ENCODE peak calls at places on chromosomes 16 and 17, in nine cellular contexts. T is lung, S is brain microvascular endothelial cell, Z is OCI-LY7, K is ascending aorta, W is MM.1S, E is H9, U is fibroblast of lung, G is cardiac fibroblast. C is an unnamed sample.
A peak's percentile ranks its signal among the peaks of the same experiment; 100 is the strongest.

GRCh38 chr17:67181825-67182224 is 63.2 kb downstream of the HELZ start:
- DNase-seq in T (no peak), S (no peak), Z (no peak), K (no peak), W (no peak), E (no peak), U (no peak), G (no peak), C (no peak)

GRCh38 chr16:49543315-49543946 is 169.8 kb downstream of the C16orf78 start:
- DNase-seq in T (no peak), S (no peak), Z (no peak), K (no peak), W (no peak), E (no peak), U (no peak), G (no peak), C (no peak)

GRCh38 chr17:6426356-6427101 is 8.4 kb downstream of the AIPL1 start:
- DNase-seq in T (no peak), S (no peak), Z (no peak), K (no peak), W (no peak), E (no peak), U (no peak), G (no peak), C (no peak)

GRCh38 chr17:61351745-61352407 is 47.8 kb upstream of the TBX2 start:
- DNase-seq in T (no peak), S (no peak), Z (no peak), K (no peak), W (no peak), E (no peak), U (no peak), G (no peak), C (no peak)

GRCh38 chr16:89909777-89910716 is 8.6 kb upstream of the MC1R start:
- DNase-seq in T (peak; percentile 75), S (peak; percentile 64), Z (peak; percentile 74), K (peak; percentile 79), W (no peak), E (peak; percentile 88), U (peak; percentile 76), G (peak; percentile 82), C (no peak)

GRCh38 chr17:66753126-66753920 is 81.6 kb upstream of the CACNG5 start:
- DNase-seq in T (no peak), S (no peak), Z (no peak), K (no peak), W (no peak), E (no peak), U (no peak), G (no peak), C (no peak)

GRCh38 chr17:79581306-79581932 is 29.4 kb downstream of the RBFOX3 start:
- DNase-seq in T (no peak), S (no peak), Z (no peak), K (no peak), W (no peak), E (no peak), U (no peak), G (no peak), C (no peak)

GRCh38 chr16:57392694-57393093 is 11.9 kb upstream of the CCL17 start:
- DNase-seq in T (no peak), S (no peak), Z (no peak), K (no peak), W (no peak), E (no peak), U (no peak), G (no peak), C (no peak)

GRCh38 chr17:80029235-80029974 is 6.3 kb downstream of the TBC1D16 start:
- DNase-seq in T (peak; percentile 81), S (peak; percentile 47), Z (no peak), K (peak; percentile 93), W (no peak), E (no peak), U (peak; percentile 95), G (peak; percentile 86), C (no peak)

GRCh38 chr16:68311316-68311620 is 449 bp downstream of the PRMT7 start:
- DNase-seq in T (no peak), S (peak; percentile 24), Z (no peak), K (no peak), W (peak; percentile 71), E (no peak), U (no peak), G (no peak), C (no peak)

GRCh38 chr17:80845121-80845862 is 146.3 kb upstream of the CHMP6 start:
- DNase-seq in T (no peak), S (no peak), Z (peak; percentile 64), K (peak; percentile 38), W (no peak), E (no peak), U (no peak), G (no peak), C (no peak)

GRCh38 chr17:60535382-60536279 is 9.6 kb upstream of the APPBP2 start:
- DNase-seq in T (no peak), S (peak; percentile 52), Z (no peak), K (no peak), W (no peak), E (no peak), U (peak; percentile 96), G (peak; percentile 21), C (no peak)

GRCh38 chr17:29154516-29155234 is 25.5 kb downstream of the MYO18A start:
- DNase-seq in T (no peak), S (no peak), Z (no peak), K (no peak), W (no peak), E (no peak), U (no peak), G (no peak), C (no peak)

GRCh38 chr17:58970966-58971575 is 135.6 kb downstream of the TRIM37 start:
- DNase-seq in T (no peak), S (peak; percentile 31), Z (no peak), K (no peak), W (no peak), E (no peak), U (no peak), G (no peak), C (no peak)

GRCh38 chr17:43365356-43365755 is 33.4 kb upstream of the ARL4D start:
- DNase-seq in T (no peak), S (no peak), Z (no peak), K (no peak), W (no peak), E (no peak), U (no peak), G (no peak), C (no peak)
- TF ChIP-seq CTCF in T (no peak), S (peak; percentile 42), Z (no peak), K (no peak), W (peak; percentile 7), E (peak; percentile 42), U (no peak), G (peak; percentile 19), C (peak; percentile 55)

GRCh38 chr17:39151680-39152058 is 232 bp upstream of the PLXDC1 start:
- DNase-seq in T (no peak), S (no peak), Z (no peak), K (no peak), W (no peak), E (no peak), U (no peak), G (no peak), C (no peak)

GRCh38 chr17:39150795-39151679 is at the start of gene PLXDC1:
- DNase-seq in T (no peak), S (no peak), Z (no peak), K (no peak), W (no peak), E (no peak), U (no peak), G (no peak), C (no peak)

GRCh38 chr17:39152134-39152884 is 872 bp upstream of the PLXDC1 start:
- DNase-seq in T (no peak), S (no peak), Z (no peak), K (no peak), W (no peak), E (no peak), U (no peak), G (no peak), C (no peak)

GRCh38 chr17:39155654-39156053 is 4.2 kb upstream of the PLXDC1 start:
- DNase-seq in T (no peak), S (no peak), Z (no peak), K (no peak), W (no peak), E (no peak), U (no peak), G (no peak), C (no peak)

GRCh38 chr17:39153541-39154111 is 2.2 kb upstream of the PLXDC1 start:
- DNase-seq in T (peak; percentile 93), S (peak; percentile 86), Z (peak; percentile 85), K (peak; percentile 98), W (peak; percentile 85), E (peak; percentile 92), U (peak; percentile 91), G (peak; percentile 89), C (peak; percentile 98)
- TF ChIP-seq CTCF in T (no peak), S (peak; percentile 41), Z (no peak), K (peak; percentile 16), W (no peak), E (no peak), U (no peak), G (peak; percentile 31), C (no peak)

DNA sequence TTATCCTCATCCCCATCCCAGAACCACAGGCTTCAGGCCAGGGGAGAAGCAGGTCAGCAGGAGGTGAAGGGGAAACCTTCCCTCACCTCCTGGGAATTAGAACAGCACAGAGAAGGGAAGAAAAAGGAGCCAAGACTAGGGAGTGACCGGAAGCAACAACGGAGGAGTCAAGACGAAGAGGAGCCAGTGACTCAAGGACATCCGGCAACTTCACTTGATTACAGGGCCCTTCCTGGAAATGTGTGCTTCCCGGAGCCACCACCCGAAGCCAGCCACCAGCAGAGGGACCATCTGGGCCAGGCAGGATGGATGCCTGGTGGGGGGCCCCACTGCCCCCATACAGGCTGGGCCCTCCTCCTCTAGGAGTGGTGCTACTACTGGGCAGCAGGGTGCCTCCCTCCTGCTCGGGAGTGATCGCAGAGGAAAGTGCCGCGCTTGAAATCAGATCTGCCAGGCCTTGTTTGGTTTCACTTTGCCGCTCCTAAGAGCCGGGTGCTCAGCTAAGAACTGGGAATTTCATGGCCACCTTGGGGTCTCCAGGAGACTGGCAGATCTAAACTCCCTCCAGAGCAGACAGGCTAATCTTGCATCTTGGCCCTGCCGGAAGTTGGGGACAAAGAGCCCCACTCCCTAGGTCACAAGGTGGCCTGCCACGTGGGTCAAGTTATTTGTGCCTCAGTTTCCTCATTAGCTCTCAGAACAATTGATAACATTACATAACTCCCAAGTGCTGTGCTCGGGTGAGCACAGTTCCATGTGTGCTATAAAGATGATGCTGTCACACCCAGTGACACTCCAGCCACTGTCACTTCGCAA is 6.6 kb downstream of the CDC42EP4 start:
- DNase-seq in T (peak; percentile 74), S (peak; percentile 70), Z (no peak), K (peak; percentile 92), W (no peak), E (peak; percentile 85), U (peak; percentile 83), G (peak; percentile 93), C (no peak)
- TF ChIP-seq CTCF in T (no peak), S (peak; percentile 60), Z (no peak), K (no peak), W (no peak), E (peak; percentile 66), U (peak; percentile 32), G (peak; percentile 39), C (peak; percentile 43)

DNA sequence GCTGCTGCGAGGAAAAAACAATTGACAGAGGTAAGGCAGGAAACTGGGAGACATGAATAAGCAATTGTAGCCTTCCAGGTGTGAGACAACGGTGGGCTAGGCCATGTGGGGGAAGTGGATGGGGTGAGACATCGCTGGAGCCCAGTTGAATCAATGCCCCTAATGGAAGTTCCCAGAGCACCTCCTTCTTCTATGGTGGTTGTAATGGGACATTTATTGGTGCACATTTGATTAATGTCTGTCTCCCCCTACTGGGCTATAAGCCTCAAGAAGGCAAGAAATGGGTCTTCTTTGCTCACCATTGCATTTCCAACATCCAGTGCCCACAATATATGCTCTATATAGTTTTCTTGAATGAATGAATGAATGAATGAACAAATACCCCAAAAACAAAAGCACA is 22.7 kb upstream of the CD300E start:
- DNase-seq in T (no peak), S (peak; percentile 2), Z (peak; percentile 61), K (no peak), W (peak; percentile 42), E (no peak), U (no peak), G (peak; percentile 5), C (no peak)
- TF ChIP-seq CTCF in T (peak; percentile 2), S (peak; percentile 7), Z (peak; percentile 83), K (peak; percentile 7), W (peak; percentile 69), E (peak; percentile 61), U (no peak), G (no peak), C (peak; percentile 39)